ENCODE peak calls at places on chromosomes 12 and 14, in four cellular contexts. Q is HCT116, R is GM23338, N is PC-9. P is an unnamed sample.

GRCh38 chr14:76917759-76918175 is 91.6 kb downstream of the LRRC74A start:
- DNase-seq in N (no peak), R (no peak), Q (no peak), P (peak; percentile 21)

GRCh38 chr12:131075194-131075593 is 121.5 kb downstream of the ADGRD1 start:
- DNase-seq in N (no peak), R (no peak), Q (no peak), P (no peak)

GRCh38 chr12:38465020-38465419 is 148.4 kb downstream of the ALG10B start:
- DNase-seq in N (no peak), R (no peak), Q (no peak), P (no peak)

GRCh38 chr12:25997401-25997973 is 39.0 kb downstream of the RASSF8 start:
- DNase-seq in Q (peak; percentile 23), N (no peak), R (peak; percentile 91), P (peak; percentile 80)

GRCh38 chr12:65999564-66000280 is 130.8 kb downstream of the LLPH start:
- DNase-seq in N (peak; percentile 56), R (no peak), Q (no peak), P (peak; percentile 26)

GRCh38 chr14:67395876-67396189 is 16.1 kb downstream of the PLEK2 start:
- DNase-seq in N (no peak), R (no peak), Q (no peak), P (no peak)

GRCh38 chr14:88437659-88438058 is 52.2 kb downstream of the SPATA7 start:
- DNase-seq in Q (no peak), N (no peak), R (no peak), P (no peak)

GRCh38 chr12:31702047-31702446 is 26.8 kb downstream of the AMN1 start:
- DNase-seq in R (peak; percentile 60), Q (peak; percentile 15), N (no peak), P (peak; percentile 34)

GRCh38 chr12:15754233-15754632 is 35.0 kb downstream of the EPS8 start:
- DNase-seq in N (no peak), R (no peak), Q (no peak), P (peak; percentile 33)

GRCh38 chr12:69476276-69477017 is 6.3 kb downstream of the FRS2 start:
- DNase-seq in R (no peak), Q (no peak), N (no peak), P (no peak)

GRCh38 chr12:3317841-3318501 is 173.0 kb upstream of the PRMT8 start:
- DNase-seq in Q (no peak), R (no peak), N (no peak), P (no peak)

GRCh38 chr14:65110525-65110924 is 8.2 kb upstream of the MAX start:
- DNase-seq in R (peak; percentile 53), N (no peak), Q (no peak), P (no peak)

GRCh38 chr12:53198470-53199110 is 8.5 kb downstream of the ITGB7 start:
- DNase-seq in Q (no peak), N (no peak), R (no peak), P (no peak)

GRCh38 chr14:103517626-103518415 is 4.8 kb downstream of the CKB start:
- DNase-seq in Q (no peak), N (no peak), R (peak; percentile 49), P (peak; percentile 20)

GRCh38 chr12:122293081-122293480 is 26.8 kb upstream of the VPS33A start:
- DNase-seq in R (no peak), Q (no peak), N (no peak), P (no peak)

GRCh38 chr14:100729982-100730381 is 3.3 kb downstream of the DLK1 start:
- DNase-seq in N (no peak), Q (no peak), R (no peak), P (no peak)

GRCh38 chr12:42705863-42706262 is 116.3 kb upstream of the PRICKLE1 start:
- DNase-seq in R (no peak), N (no peak), Q (no peak), P (peak; percentile 96)

GRCh38 chr14:30608533-30609006 is 13.5 kb upstream of the SCFD1 start:
- DNase-seq in N (no peak), Q (no peak), R (no peak), P (peak; percentile 61)

GRCh38 chr12:46266869-46267617 is 1.8 kb downstream of the SLC38A1 start:
- DNase-seq in Q (no peak), N (peak; percentile 47), R (peak; percentile 75), P (peak; percentile 76)

GRCh38 chr12:67645126-67645525 is 3.4 kb upstream of the DYRK2 start:
- DNase-seq in R (no peak), N (no peak), Q (no peak), P (no peak)
- H3K27ac ChIP-seq in R (no peak overlapping the region), N (peak overlapping the region; percentile 64), Q (no peak overlapping the region), P (no peak overlapping the region)

GRCh38 chr12:124902916-124903315 is 11.5 kb downstream of the UBC start:
- DNase-seq in R (no peak), N (no peak), Q (no peak), P (no peak)

GRCh38 chr12:124901003-124901402 is 13.4 kb downstream of the UBC start:
- DNase-seq in N (no peak), Q (no peak), R (no peak), P (no peak)

GRCh38 chr12:124896461-124896860 is 18.0 kb downstream of the UBC start:
- DNase-seq in R (no peak), N (no peak), Q (no peak), P (no peak)

GRCh38 chr12:124893792-124894516 is 20.5 kb downstream of the UBC start:
- DNase-seq in R (no peak), Q (no peak), N (no peak), P (no peak)

DNA sequence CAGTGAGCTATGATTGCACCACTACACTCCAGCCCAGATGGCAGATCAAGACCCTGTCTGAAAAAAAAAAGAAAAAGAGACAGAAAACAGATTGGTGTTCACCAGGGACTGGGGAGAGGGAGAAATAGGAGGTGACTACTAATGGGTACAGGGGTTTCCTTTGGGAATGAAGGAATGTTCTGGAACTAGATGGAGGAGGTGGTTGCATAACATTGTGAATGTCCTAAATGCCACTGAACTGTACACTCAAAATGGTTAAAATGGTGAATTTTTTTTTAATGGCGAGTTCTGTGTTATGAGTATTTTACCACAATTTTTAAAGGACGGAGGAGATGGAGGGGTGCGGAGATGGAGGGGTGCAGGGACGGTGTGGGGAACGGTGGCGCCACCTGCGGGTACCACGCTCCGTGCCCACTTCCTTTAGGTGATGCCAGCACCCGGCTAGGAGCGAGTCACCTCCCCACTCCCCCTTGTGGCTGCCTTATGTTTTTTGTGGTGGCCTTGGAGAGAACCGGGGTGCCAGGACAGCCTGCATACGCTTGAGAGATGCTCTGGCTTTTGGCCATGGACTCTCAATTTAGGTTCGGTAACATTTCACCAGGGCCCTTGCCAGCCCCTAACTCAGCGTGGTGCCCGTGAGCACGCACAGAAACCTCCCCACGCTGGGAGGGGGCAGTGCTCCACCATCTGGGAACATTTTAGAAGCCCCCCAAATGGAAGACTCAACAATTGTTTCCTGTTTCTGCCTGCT is 16.1 kb downstream of the UBC start:
- DNase-seq in N (peak; percentile 69), R (peak; percentile 88), Q (no peak), P (peak; percentile 48)
- H3K4me2 ChIP-seq in N (peak overlapping the region; percentile 7), R (no peak overlapping the region), Q (peak overlapping the region; percentile 30), P (peak overlapping the region; percentile 62)

GRCh38 chr14:60648934-60649814 is at the start of gene SIX1:
- DNase-seq in Q (peak; percentile 62), R (peak; percentile 97), N (peak; percentile 90), P (peak; percentile 93)
- TF ChIP-seq EZH2 in Q (no peak), R (peak; percentile 85), N (no peak), P (peak; percentile 50)

GRCh38 chr12:120979220-120979861 is 998 bp downstream of the HNF1A start:
- DNase-seq in Q (no peak), R (no peak), N (no peak), P (no peak)
- H3K27ac ChIP-seq in Q (no peak overlapping the region), R (no peak overlapping the region), N (no peak overlapping the region), P (no peak overlapping the region)

DNA sequence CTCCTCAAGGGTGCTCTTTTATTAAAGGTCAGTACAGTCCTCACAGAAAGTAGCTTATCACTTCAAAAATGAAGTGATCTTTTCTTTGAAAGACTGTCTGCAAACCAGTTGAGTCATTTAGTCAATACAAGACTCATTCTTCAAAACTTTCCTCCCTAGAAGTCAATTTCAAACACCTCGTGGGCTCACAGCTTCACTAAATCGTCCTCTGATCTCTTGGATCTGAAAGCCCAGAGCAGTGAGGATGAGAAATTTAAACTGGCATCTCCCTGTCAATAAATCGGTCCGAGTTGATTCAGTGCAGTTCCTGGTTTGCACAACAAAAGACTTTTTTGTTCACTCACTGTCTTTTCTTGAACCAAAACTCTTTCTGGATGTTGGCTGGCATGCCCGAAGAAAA is 44.5 kb downstream of the NUAK1 start:
- DNase-seq in Q (no peak), N (no peak), R (no peak), P (no peak)
- H3K4me2 ChIP-seq in Q (no peak overlapping the region), N (no peak overlapping the region), R (no peak overlapping the region), P (no peak overlapping the region)

P was measured in fibroblast of lung.